ENCODE peak calls at places on chromosomes 16 and 17, in nine cellular contexts. D is cardiac muscle cell, G is transverse colon, A is cardiac fibroblast, S is stomach, H is GM13977, F is astrocyte of the spinal cord, O is esophagus squamous epithelium, E is A549. P is an unnamed sample.

GRCh38 chr17:41588126-41588810 is 1.6 kb upstream of the KRT14 start:
- DNase-seq in A (no peak), G (no peak), F (no peak), O (no peak), S (no peak), H (no peak), D (no peak), E (no peak), P (no peak)

GRCh38 chr17:77145635-77146632 is 5.2 kb downstream of the SEC14L1 start:
- DNase-seq in A (peak; percentile 80), O (no peak), S (peak; percentile 79), G (peak; percentile 67), E (no peak), F (peak; percentile 80), D (peak; percentile 77), H (peak; percentile 49), P (peak; percentile 52)

GRCh38 chr16:50731130-50731988 is 10.5 kb upstream of the CYLD start:
- DNase-seq in O (no peak), S (no peak), H (no peak), E (no peak), D (peak; percentile 23), A (no peak), G (no peak), F (no peak), P (no peak)

GRCh38 chr16:78695371-78695770 is 595.9 kb downstream of the WWOX start:
- DNase-seq in D (no peak), S (no peak), E (no peak), O (no peak), A (no peak), F (no peak), G (no peak), H (no peak), P (no peak)

GRCh38 chr16:17451835-17452234 is 18.9 kb downstream of the XYLT1 start:
- DNase-seq in G (no peak), H (no peak), O (no peak), E (no peak), S (no peak), D (no peak), A (no peak), F (no peak), P (no peak)

GRCh38 chr16:19384656-19385055 is 33.0 kb upstream of the TMC5 start:
- DNase-seq in O (no peak), A (no peak), F (no peak), H (no peak), E (peak; percentile 37), D (no peak), G (peak; percentile 69), S (peak; percentile 91), P (no peak)

GRCh38 chr17:44759096-44759915 is 518 bp downstream of the ADAM11 start:
- DNase-seq in D (peak; percentile 48), O (no peak), A (no peak), H (peak; percentile 56), G (no peak), E (no peak), F (no peak), S (no peak), P (peak; percentile 70)

GRCh38 chr17:14016858-14017257 is 52.4 kb upstream of the COX10 start:
- DNase-seq in S (no peak), G (no peak), A (no peak), H (no peak), E (no peak), O (no peak), D (no peak), F (no peak), P (no peak)

GRCh38 chr17:71530227-71530626 is 590.6 kb upstream of the SOX9 start:
- DNase-seq in H (no peak), E (no peak), A (no peak), O (no peak), S (no peak), G (no peak), D (no peak), F (no peak), P (no peak)

GRCh38 chr17:6408271-6408670 is 26.6 kb downstream of the AIPL1 start:
- DNase-seq in O (no peak), H (no peak), D (no peak), G (no peak), A (no peak), S (no peak), E (no peak), F (no peak), P (no peak)

GRCh38 chr17:6415616-6416015 is 19.3 kb downstream of the AIPL1 start:
- DNase-seq in S (no peak), H (no peak), A (no peak), D (peak; percentile 25), O (no peak), G (no peak), E (no peak), F (no peak), P (no peak)

DNA sequence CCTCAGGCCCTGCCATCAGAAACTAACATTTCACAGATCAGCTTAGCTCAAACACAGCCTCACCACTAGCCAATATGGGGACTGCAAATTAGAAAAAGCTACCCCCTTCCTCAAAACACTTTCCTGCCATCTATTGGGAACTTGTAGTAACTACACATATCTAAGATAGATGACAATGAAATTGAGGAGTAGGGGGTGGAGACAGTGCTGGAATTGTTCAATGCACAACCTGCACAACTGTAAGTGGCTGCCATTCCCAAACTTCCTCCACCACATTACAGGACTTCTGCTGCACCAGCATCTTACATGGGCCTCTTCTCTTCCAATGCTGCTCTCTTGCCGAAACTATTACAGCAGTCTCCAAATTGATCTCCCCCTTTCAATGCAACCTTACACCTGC is 21.8 kb downstream of the AIPL1 start:
- DNase-seq in G (no peak), E (peak; percentile 65), O (no peak), S (no peak), F (peak; percentile 43), H (peak; percentile 70), D (peak; percentile 56), A (peak; percentile 49), P (peak; percentile 55)
- TF ChIP-seq CTCF in G (peak; percentile 23), E (peak; percentile 77), O (peak; percentile 24), S (no peak), F (peak; percentile 54), H (peak; percentile 35), D (peak; percentile 41), A (peak; percentile 47), P (peak; percentile 8)

GRCh38 chr16:8716052-8716451 is 41.6 kb downstream of the ABAT start:
- DNase-seq in S (no peak), G (no peak), H (no peak), F (no peak), O (no peak), D (no peak), E (no peak), A (no peak), P (no peak)

GRCh38 chr16:8716592-8716991 is 42.2 kb downstream of the ABAT start:
- DNase-seq in F (no peak), A (no peak), O (no peak), S (no peak), G (no peak), E (no peak), D (no peak), H (no peak), P (no peak)

GRCh38 chr16:8713635-8714097 is 39.2 kb downstream of the ABAT start:
- DNase-seq in D (no peak), H (no peak), E (no peak), A (no peak), S (no peak), G (no peak), F (no peak), O (no peak), P (no peak)

GRCh38 chr16:8712589-8713361 is 38.4 kb downstream of the ABAT start:
- DNase-seq in A (no peak), D (no peak), F (no peak), S (no peak), O (no peak), G (no peak), H (no peak), E (no peak), P (no peak)

DNA sequence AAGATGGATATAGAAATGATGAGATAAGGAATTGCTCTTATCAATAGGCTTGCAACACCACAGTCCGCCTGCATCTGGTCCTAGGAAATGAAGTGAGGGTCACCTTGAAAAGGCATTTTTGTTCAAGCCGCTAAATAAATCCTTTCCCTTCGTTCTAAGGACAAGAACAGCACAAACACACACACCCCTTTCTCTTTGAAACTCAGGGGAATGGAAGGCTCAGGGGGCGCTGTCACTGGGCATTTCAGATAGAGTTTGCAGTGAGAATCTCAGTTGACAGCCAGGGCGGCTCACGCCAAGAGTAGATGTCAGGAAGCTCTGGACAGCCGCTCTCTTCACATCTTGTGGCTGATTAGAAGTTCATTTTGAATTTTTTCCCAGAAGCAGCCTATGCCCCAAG is 39.7 kb downstream of the ABAT start:
- DNase-seq in D (peak; percentile 29), S (no peak), H (no peak), O (no peak), F (no peak), A (no peak), G (no peak), E (no peak), P (no peak)
- TF ChIP-seq CTCF in D (no peak), S (no peak), H (no peak), O (no peak), F (no peak), A (no peak), G (no peak), E (no peak), P (no peak)

DNA sequence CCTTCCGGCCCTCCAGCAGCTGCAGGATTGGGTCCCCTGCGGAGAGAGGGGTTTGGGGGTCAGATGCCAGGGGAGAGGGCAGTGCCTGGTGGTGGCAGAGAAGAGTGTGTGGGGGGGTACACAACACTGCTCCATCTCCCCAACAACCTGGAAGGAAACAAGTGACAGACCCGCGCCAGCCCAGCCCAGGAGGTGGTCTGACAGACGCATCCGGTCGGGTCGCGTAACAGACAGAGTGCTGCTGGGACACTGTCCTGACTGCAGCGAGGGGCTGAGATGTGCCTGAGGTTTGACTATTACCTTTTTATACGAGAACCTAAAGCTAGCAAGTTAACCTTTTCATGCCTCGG is 16.2 kb downstream of the UNC13D start:
- DNase-seq in H (no peak), S (no peak), F (no peak), D (no peak), A (no peak), O (no peak), E (no peak), G (no peak), P (no peak)
- TF ChIP-seq CTCF in H (no peak), S (no peak), F (no peak), D (no peak), A (no peak), O (no peak), E (no peak), G (no peak), P (no peak)

GRCh38 chr17:56034120-56034757 is 119.0 kb upstream of the ANKFN1 start:
- DNase-seq in E (no peak), A (no peak), D (no peak), S (no peak), G (no peak), O (no peak), F (no peak), H (no peak), P (no peak)

GRCh38 chr17:56028837-56029236 is 124.4 kb upstream of the ANKFN1 start:
- DNase-seq in H (no peak), G (no peak), O (no peak), E (no peak), A (no peak), D (no peak), F (no peak), S (no peak), P (no peak)

GRCh38 chr17:56026894-56027293 is 126.4 kb upstream of the ANKFN1 start:
- DNase-seq in F (no peak), S (no peak), D (no peak), G (no peak), O (no peak), E (no peak), A (no peak), H (no peak), P (no peak)

GRCh38 chr17:56031636-56032035 is 121.6 kb upstream of the ANKFN1 start:
- DNase-seq in S (no peak), E (no peak), H (no peak), A (no peak), F (no peak), O (no peak), D (no peak), G (no peak), P (no peak)

GRCh38 chr17:56029980-56030624 is 123.2 kb upstream of the ANKFN1 start:
- DNase-seq in D (peak; percentile 23), S (no peak), G (no peak), F (no peak), H (no peak), E (no peak), A (no peak), O (no peak), P (no peak)
- TF ChIP-seq CTCF in D (no peak), S (no peak), G (no peak), F (no peak), H (no peak), E (no peak), A (no peak), O (no peak), P (no peak)